ENCODE peak calls at places on chromosome 18, in five cellular contexts. A, L, C, R and K are unnamed samples.

GRCh38 chr18:62716679-62717058 is 1.3 kb downstream of the PHLPP1 start:
- DNase-seq in A (peak; percentile 52), L (no peak), C (peak; percentile 37), R (no peak), K (peak; percentile 80)

GRCh38 chr18:35060092-35060491 is 18.9 kb downstream of the MAPRE2 start:
- DNase-seq in A (no peak), L (no peak), C (no peak), R (no peak), K (no peak)

GRCh38 chr18:76822510-76823165 is at the start of gene ZNF236:
- DNase-seq in A (peak; percentile 74), L (peak; percentile 70), C (peak; percentile 67), R (no peak), K (peak; percentile 88)

GRCh38 chr18:49730951-49731391 is 82.4 kb downstream of the ACAA2 start:
- DNase-seq in A (no peak), L (no peak), C (no peak), R (no peak), K (no peak)

GRCh38 chr18:26383454-26384270 is 157.4 kb downstream of the TAF4B start:
- DNase-seq in A (no peak), L (peak; percentile 80), C (peak; percentile 36), R (no peak), K (peak; percentile 45)

GRCh38 chr18:70337139-70337972 is 48.5 kb downstream of the SOCS6 start:
- DNase-seq in A (peak; percentile 62), L (peak; percentile 86), C (peak; percentile 89), R (peak; percentile 70), K (no peak)

GRCh38 chr18:12041561-12041960 is 52.1 kb upstream of the ANKRD62 start:
- DNase-seq in A (peak; percentile 41), L (peak; percentile 79), C (peak; percentile 31), R (no peak), K (no peak)

GRCh38 chr18:456361-456821 is 44.1 kb downstream of the COLEC12 start:
- DNase-seq in A (no peak), L (peak; percentile 92), C (no peak), R (no peak), K (no peak)

GRCh38 chr18:76684265-76684664 is 138.1 kb upstream of the ZNF236 start:
- DNase-seq in A (no peak), L (no peak), C (no peak), R (no peak), K (no peak)

GRCh38 chr18:12543697-12544096 is 114.2 kb downstream of the SPIRE1 start:
- DNase-seq in A (no peak), L (peak; percentile 9), C (no peak), R (no peak), K (no peak)

GRCh38 chr18:10559566-10560456 is 34.0 kb downstream of the NAPG start:
- DNase-seq in A (no peak), L (no peak), C (no peak), R (no peak), K (peak; percentile 69)

GRCh38 chr18:51013259-51013658 is 16.8 kb upstream of the SMAD4 start:
- DNase-seq in A (no peak), L (no peak), C (no peak), R (no peak), K (no peak)

GRCh38 chr18:9211955-9212354 is 75.4 kb downstream of the ANKRD12 start:
- DNase-seq in A (no peak), L (no peak), C (no peak), R (no peak), K (no peak)

GRCh38 chr18:47035156-47035671 is at the start of gene ELOA2:
- DNase-seq in A (no peak), L (no peak), C (no peak), R (no peak), K (no peak)

GRCh38 chr18:40096675-40097074 is 1858.4 kb upstream of the PIK3C3 start:
- DNase-seq in A (no peak), L (no peak), C (no peak), R (no peak), K (no peak)

GRCh38 chr18:52340466-52341378 is 725 bp downstream of the DCC start:
- DNase-seq in A (no peak), L (no peak), C (no peak), R (no peak), K (no peak)

GRCh38 chr18:31225668-31226067 is 63.0 kb upstream of the DSC1 start:
- DNase-seq in A (no peak), L (peak; percentile 0), C (no peak), R (no peak), K (no peak)

GRCh38 chr18:35047697-35048292 is 6.6 kb downstream of the MAPRE2 start:
- DNase-seq in A (no peak), L (no peak), C (no peak), R (no peak), K (no peak)

GRCh38 chr18:46683252-46683651 is 26.2 kb upstream of the LOXHD1 start:
- DNase-seq in A (no peak), L (no peak), C (no peak), R (no peak), K (no peak)

GRCh38 chr18:67475673-67476072 is 40.8 kb downstream of the DSEL start:
- DNase-seq in A (no peak), L (peak; percentile 44), C (no peak), R (no peak), K (no peak)

GRCh38 chr18:73007195-73007934 is 139.6 kb upstream of the NETO1 start:
- DNase-seq in A (no peak), L (no peak), C (peak; percentile 38), R (no peak), K (peak; percentile 14)

GRCh38 chr18:45384137-45384998 is 230.9 kb upstream of the SLC14A2 start:
- DNase-seq in A (peak; percentile 36), L (peak; percentile 58), C (peak; percentile 59), R (no peak), K (peak; percentile 46)

GRCh38 chr18:49096021-49096420 is 145.3 kb upstream of the SMAD7 start:
- DNase-seq in A (no peak), L (no peak), C (no peak), R (no peak), K (no peak)

GRCh38 chr18:37368110-37368812 is 197.3 kb downstream of the CELF4 start:
- DNase-seq in A (no peak), L (no peak), C (no peak), R (no peak), K (no peak)

GRCh38 chr18:70228546-70228945 is 23.1 kb upstream of the RTTN start:
- DNase-seq in A (no peak), L (no peak), C (no peak), R (no peak), K (no peak)

GRCh38 chr18:44852818-44853217 is 172.1 kb downstream of the SETBP1 start:
- DNase-seq in A (no peak), L (peak; percentile 39), C (no peak), R (no peak), K (no peak)

GRCh38 chr18:41871229-41872000 is 83.6 kb upstream of the PIK3C3 start:
- DNase-seq in A (no peak), L (no peak), C (peak; percentile 2), R (no peak), K (no peak)
- TF ChIP-seq CTCF in A (no peak), L (no peak), C (no peak), R (no peak), K (no peak)

DNA sequence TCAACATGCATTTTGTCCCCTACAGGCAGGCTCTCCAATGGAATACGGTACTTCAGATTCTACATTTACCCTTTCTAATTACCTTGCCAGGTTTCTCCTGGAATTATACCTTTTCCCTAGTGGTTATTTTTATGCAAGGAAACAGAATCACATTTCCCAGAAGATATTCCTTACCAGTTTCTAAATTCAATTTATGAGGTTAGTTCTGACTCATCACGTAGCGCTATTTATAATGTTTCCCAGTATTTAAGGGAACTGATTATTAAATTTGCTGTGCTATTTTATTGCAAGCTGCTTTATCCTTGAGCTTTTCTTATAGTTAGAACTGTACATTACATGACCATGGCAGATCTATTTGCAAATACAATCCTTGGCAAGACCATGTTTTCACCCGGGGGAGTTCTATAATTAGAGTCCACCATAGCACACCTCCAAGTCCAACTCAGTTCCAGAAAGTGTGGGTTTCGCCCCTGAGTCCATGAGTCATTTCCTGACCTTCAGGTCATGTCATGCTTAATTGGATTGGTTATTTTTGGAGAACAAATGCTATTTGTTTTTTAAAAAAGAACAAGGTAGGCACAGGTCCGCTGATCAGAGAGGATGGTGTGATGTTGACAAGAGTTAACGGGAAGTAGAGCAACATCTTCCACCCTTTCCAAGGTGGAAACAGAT is 126.6 kb downstream of the ZNF532 start:
- DNase-seq in A (no peak), L (peak; percentile 35), C (no peak), R (no peak), K (peak; percentile 52)
- TF ChIP-seq CTCF in A (no peak), L (no peak), C (no peak), R (no peak), K (no peak)

DNA sequence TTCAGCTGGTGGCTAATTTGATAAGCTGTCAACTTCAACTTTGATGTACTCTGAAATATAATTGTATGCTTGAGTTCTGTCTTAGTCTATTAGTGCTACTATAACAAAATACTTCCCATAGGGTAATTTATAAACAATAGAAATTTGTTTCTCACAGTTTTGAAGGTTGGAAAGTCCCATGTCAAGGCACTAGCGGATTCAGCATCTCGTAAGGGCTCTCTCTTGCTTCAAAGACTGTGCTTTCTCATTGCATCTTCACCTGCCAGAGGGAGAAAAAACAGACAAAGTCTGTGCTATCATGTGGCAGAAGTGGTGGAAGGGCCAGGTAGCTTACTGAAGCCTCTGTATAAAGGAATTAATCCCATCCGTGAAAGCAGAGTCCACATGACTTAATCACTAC is 409.2 kb downstream of the CDH7 start:
- DNase-seq in A (no peak), L (no peak), C (no peak), R (no peak), K (no peak)
- TF ChIP-seq CTCF in A (no peak), L (no peak), C (no peak), R (no peak), K (no peak)

DNA sequence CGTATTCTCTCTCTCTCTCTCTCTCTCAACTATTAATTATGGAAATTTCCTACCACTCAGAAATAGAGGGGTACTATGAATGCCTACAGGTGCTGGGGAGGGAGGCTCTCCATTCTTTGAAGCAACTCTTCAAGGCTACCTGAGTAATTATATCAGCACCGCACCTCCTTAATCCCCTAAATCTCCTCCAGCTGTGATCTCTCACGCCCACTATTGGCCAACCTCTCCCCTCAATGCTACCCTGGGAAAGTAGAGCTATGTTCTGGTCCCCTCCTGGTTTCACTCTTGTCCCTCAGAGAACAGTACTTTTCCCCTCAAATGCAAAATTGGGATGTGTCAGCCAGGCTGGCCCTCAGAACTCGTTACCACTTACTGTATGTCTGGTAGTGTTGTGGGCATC is 1.6 kb downstream of the MOCOS start:
- DNase-seq in A (no peak), L (no peak), C (no peak), R (no peak), K (no peak)
- TF ChIP-seq CTCF in A (no peak), L (no peak), C (no peak), R (no peak), K (no peak)

DNA sequence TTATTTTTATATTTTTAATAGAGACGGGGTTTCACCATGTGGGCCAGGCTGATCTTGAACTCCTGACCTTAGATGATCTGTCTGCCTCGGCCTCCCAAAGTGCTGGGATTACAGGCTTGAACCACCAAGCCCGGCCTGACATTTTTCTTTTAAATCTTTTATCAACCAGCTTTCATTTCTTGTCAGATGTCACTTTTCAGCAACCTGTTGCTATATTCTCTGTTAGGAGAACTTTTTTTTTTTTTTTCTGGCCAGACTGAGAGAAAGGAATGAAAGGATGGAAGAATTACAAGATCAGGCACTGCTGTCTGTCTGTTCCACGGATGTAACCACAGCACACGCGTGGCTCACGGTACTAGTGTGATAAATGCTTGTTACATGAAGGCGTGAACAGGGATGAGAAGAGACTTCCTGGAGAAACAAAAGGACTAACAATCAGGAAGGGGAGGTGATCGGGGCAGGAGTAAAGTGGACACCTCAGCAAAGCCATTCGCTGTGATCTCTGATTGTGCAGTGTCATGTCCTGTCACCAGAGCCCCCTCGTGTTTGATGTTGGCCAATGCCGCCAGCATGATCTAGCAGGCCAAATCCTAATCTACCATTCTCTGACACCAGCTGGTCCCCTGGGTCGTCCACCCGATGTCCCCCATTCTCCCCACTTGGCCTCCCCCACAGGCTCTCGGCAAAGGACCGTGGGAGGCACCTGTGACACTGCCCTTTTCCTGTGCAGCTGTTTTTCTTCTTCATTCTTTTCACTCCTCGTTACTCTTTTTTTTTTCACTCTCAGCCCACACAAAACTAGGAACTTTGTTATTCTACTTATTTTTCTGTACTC is 146.6 kb downstream of the TGIF1 start:
- DNase-seq in A (peak; percentile 76), L (no peak), C (no peak), R (no peak), K (peak; percentile 69)
- TF ChIP-seq CTCF in A (peak; percentile 16), L (no peak), C (no peak), R (peak; percentile 26), K (peak; percentile 30)